ENCODE peak calls at places on chromosome 4, in nine cellular contexts. I is RWPE1, A is suprapubic skin, J is neural crest cell, K is adrenal gland, T is WTC11, Q is GM13976, S is foreskin keratinocyte, G is cardiac fibroblast. L is an unnamed sample.

GRCh38 chr4:40301592-40301991 is 33.5 kb upstream of the CHRNA9 start:
- DNase-seq in I (no peak), A (no peak), J (no peak), K (no peak), T (no peak), Q (peak; percentile 56), S (no peak), G (no peak), L (peak; percentile 63)

GRCh38 chr4:139503622-139504166 is 49.8 kb downstream of the RAB33B start:
- DNase-seq in I (no peak), A (no peak), J (no peak), K (no peak), T (no peak), Q (no peak), S (no peak), G (no peak), L (no peak)

GRCh38 chr4:161457906-161458305 is 705.9 kb downstream of the FSTL5 start:
- DNase-seq in I (no peak), A (no peak), J (no peak), K (no peak), T (peak; percentile 10), Q (no peak), S (peak; percentile 2), G (no peak), L (no peak)

GRCh38 chr4:52713456-52713937 is 37.7 kb downstream of the ERVMER34-1 start:
- DNase-seq in I (no peak), A (no peak), J (no peak), K (no peak), T (no peak), Q (no peak), S (no peak), G (peak; percentile 8), L (no peak)

GRCh38 chr4:19940861-19941260 is 310.8 kb upstream of the SLIT2 start:
- DNase-seq in I (no peak), A (no peak), J (no peak), K (no peak), T (no peak), Q (no peak), S (no peak), G (no peak), L (no peak)

GRCh38 chr4:93617596-93617995 is 211.0 kb upstream of the ATOH1 start:
- DNase-seq in I (no peak), A (no peak), J (no peak), K (no peak), T (no peak), Q (no peak), S (no peak), G (no peak), L (no peak)

GRCh38 chr4:95541889-95542607 is 6.7 kb downstream of the UNC5C start:
- DNase-seq in I (no peak), A (no peak), J (no peak), K (no peak), T (no peak), Q (no peak), S (no peak), G (no peak), L (no peak)

GRCh38 chr4:101953949-101954348 is 163.4 kb downstream of the BANK1 start:
- DNase-seq in I (peak; percentile 12), A (no peak), J (no peak), K (no peak), T (peak; percentile 11), Q (no peak), S (peak; percentile 88), G (peak; percentile 57), L (no peak)

GRCh38 chr4:26885912-26886274 is 25.3 kb downstream of the STIM2 start:
- DNase-seq in I (no peak), A (no peak), J (no peak), K (no peak), T (no peak), Q (peak; percentile 61), S (no peak), G (no peak), L (peak; percentile 53)

GRCh38 chr4:76198411-76199237 is 15.0 kb downstream of the SCARB2 start:
- DNase-seq in I (peak; percentile 46), A (no peak), J (peak; percentile 41), K (peak; percentile 63), T (no peak), Q (peak; percentile 47), S (peak; percentile 70), G (peak; percentile 88), L (peak; percentile 61)

GRCh38 chr4:76697129-76697803 is 200.7 kb downstream of the SOWAHB start:
- DNase-seq in I (no peak), A (no peak), J (no peak), K (no peak), T (no peak), Q (no peak), S (no peak), G (no peak), L (no peak)

GRCh38 chr4:8746523-8747466 is 124.8 kb downstream of the HMX1 start:
- DNase-seq in I (no peak), A (peak; percentile 5), J (no peak), K (no peak), T (no peak), Q (no peak), S (no peak), G (no peak), L (no peak)

GRCh38 chr4:22029803-22030202 is 81.2 kb upstream of the KCNIP4 start:
- DNase-seq in I (peak; percentile 22), A (no peak), J (no peak), K (no peak), T (no peak), Q (no peak), S (no peak), G (no peak), L (no peak)

GRCh38 chr4:33715996-33716395 is 2528.3 kb downstream of the ARAP2 start:
- DNase-seq in I (peak; percentile 29), A (no peak), J (no peak), K (no peak), T (no peak), Q (no peak), S (peak; percentile 96), G (peak; percentile 91), L (no peak)

DNA sequence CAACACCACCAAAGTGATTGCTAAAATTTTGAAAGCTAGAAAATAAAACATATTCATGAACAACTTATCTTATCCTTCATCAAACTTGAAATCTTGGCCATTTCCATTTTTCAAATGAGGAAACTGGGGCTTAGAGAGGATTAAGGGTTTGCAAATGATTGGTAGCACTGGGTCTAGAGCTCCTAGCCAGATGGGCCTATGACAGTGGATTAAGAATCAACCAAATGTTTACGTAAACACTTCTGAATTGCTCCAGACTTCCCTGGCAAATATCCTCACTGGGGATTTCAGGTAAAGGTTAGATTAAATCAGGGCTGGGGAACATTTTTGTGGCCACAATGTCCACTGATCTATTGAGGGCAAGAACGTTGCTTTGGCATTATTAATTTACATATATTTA is 241.2 kb downstream of the ANK2 start:
- DNase-seq in I (no peak), A (no peak), J (no peak), K (no peak), T (no peak), Q (no peak), S (no peak), G (no peak), L (no peak)
- TF ChIP-seq CTCF in I (no peak), A (no peak), J (no peak), K (no peak), T (no peak), Q (no peak), S (no peak), G (no peak), L (no peak)

DNA sequence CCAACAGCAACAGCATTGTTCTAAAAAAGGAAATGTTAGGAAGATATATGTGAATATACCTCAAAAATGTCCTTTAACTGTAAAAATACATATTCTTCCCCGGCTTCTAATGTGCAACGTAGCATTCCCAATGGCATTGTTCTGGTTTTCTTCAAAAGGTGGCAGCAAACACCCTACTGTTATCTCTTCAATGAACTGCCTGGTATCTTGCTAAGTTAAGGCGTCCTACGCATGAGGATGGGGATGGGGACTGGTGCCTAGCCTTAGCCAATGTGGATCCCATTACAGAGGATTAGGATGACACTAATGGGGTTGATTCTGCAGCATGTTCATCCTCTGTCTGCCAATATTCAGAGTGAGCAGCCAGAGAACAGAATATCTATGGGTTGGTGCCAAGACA is 334.9 kb upstream of the ADGRL3 start:
- DNase-seq in I (peak; percentile 1), A (no peak), J (no peak), K (no peak), T (no peak), Q (no peak), S (peak; percentile 17), G (peak; percentile 11), L (no peak)
- TF ChIP-seq CTCF in I (no peak), A (no peak), J (no peak), K (no peak), T (no peak), Q (no peak), S (peak; percentile 43), G (peak; percentile 27), L (no peak)

GRCh38 chr4:112130903-112131302 is 14.4 kb upstream of the FAM241A start:
- DNase-seq in I (no peak), A (no peak), J (no peak), K (no peak), T (peak; percentile 18), Q (no peak), S (no peak), G (peak; percentile 37), L (no peak)
- TF ChIP-seq CTCF in I (no peak), A (no peak), J (no peak), K (no peak), T (no peak), Q (no peak), S (no peak), G (no peak), L (no peak)

GRCh38 chr4:82678046-82678445 is 116.3 kb upstream of the TMEM150C start:
- DNase-seq in I (no peak), A (no peak), J (no peak), K (no peak), T (no peak), Q (no peak), S (no peak), G (no peak), L (no peak)

GRCh38 chr4:82680834-82681233 is 117.8 kb downstream of the SCD5 start:
- DNase-seq in I (no peak), A (no peak), J (no peak), K (no peak), T (no peak), Q (no peak), S (no peak), G (no peak), L (no peak)

GRCh38 chr4:82677327-82677726 is 115.5 kb upstream of the TMEM150C start:
- DNase-seq in I (no peak), A (no peak), J (no peak), K (no peak), T (no peak), Q (no peak), S (peak; percentile 7), G (no peak), L (no peak)

GRCh38 chr4:82681759-82682158 is 116.8 kb downstream of the SCD5 start:
- DNase-seq in I (no peak), A (no peak), J (no peak), K (no peak), T (no peak), Q (no peak), S (no peak), G (peak; percentile 13), L (no peak)

GRCh38 chr4:82679531-82679930 is 117.7 kb upstream of the TMEM150C start:
- DNase-seq in I (no peak), A (no peak), J (no peak), K (no peak), T (no peak), Q (no peak), S (no peak), G (no peak), L (no peak)
- TF ChIP-seq CTCF in I (no peak), A (no peak), J (no peak), K (no peak), T (no peak), Q (no peak), S (no peak), G (no peak), L (no peak)

GRCh38 chr4:183596056-183596757 is 62.8 kb downstream of the RWDD4 start:
- DNase-seq in I (no peak), A (no peak), J (no peak), K (no peak), T (no peak), Q (no peak), S (no peak), G (no peak), L (no peak)
- TF ChIP-seq CTCF in I (no peak), A (no peak), J (no peak), K (no peak), T (no peak), Q (no peak), S (no peak), G (no peak), L (no peak)

L was measured in GM10248.